ENCODE peak calls at places on chromosomes 13 and 19, in six cellular contexts. Q is fibroblast of the aortic adventitia, U is right lobe of liver, P is Peyer's patch, Z is fibroblast of lung, J is ascending aorta. W is an unnamed sample.

GRCh38 chr13:47087841-47088240 is 191.0 kb upstream of the HTR2A start:
- DNase-seq in Z (peak), P (no peak), Q (peak), U (no peak), J (no peak), W (no peak)

GRCh38 chr19:3687774-3688706 is 12.2 kb downstream of the PIP5K1C start:
- DNase-seq in U (peak), P (peak), Z (no peak), J (no peak), Q (no peak), W (peak)

GRCh38 chr19:14369399-14370168 is 11.7 kb upstream of the ADGRE5 start:
- DNase-seq in Z (peak), Q (peak), U (no peak), P (peak), J (peak), W (peak)

GRCh38 chr13:98570929-98571372 is 6.0 kb downstream of the STK24 start:
- DNase-seq in Q (no peak), Z (peak), J (no peak), P (peak), U (no peak), W (peak)

GRCh38 chr19:55696301-55697068 is 21.5 kb downstream of the EPN1 start:
- DNase-seq in P (peak), J (no peak), U (no peak), Q (no peak), Z (no peak), W (no peak)

GRCh38 chr19:18290250-18291018 is 9.0 kb upstream of the JUND start:
- DNase-seq in Q (peak), Z (peak), U (no peak), J (peak), P (peak), W (peak)

GRCh38 chr13:74118328-74118727 is 15.9 kb downstream of the KLF12 start:
- DNase-seq in Q (no peak), J (no peak), Z (no peak), P (no peak), U (no peak), W (no peak)

GRCh38 chr19:55391191-55391670 is 5.5 kb downstream of the RPL28 start:
- DNase-seq in P (no peak), Q (no peak), J (no peak), Z (no peak), U (no peak), W (no peak)

GRCh38 chr19:4909897-4910593 is 744 bp downstream of the UHRF1 start:
- DNase-seq in P (peak), Q (peak), Z (peak), U (peak), J (peak), W (peak)

GRCh38 chr13:48333976-48334375 is 30.4 kb downstream of the RB1 start:
- DNase-seq in P (no peak), Q (peak), J (no peak), U (no peak), Z (peak), W (no peak)

GRCh38 chr19:13154911-13155471 is 4.8 kb downstream of the IER2 start:
- DNase-seq in J (peak), P (peak), U (peak), Q (peak), Z (peak), W (peak)

GRCh38 chr13:33838567-33839131 is 20.7 kb downstream of the RFC3 start:
- DNase-seq in Q (peak), Z (peak), J (no peak), P (no peak), U (no peak), W (no peak)

GRCh38 chr13:20901668-20902437 is 693 bp downstream of the XPO4 start:
- DNase-seq in J (no peak), U (peak), Z (peak), Q (peak), P (peak), W (peak)

GRCh38 chr19:14398563-14398962 is 17.3 kb downstream of the ADGRE5 start:
- DNase-seq in J (no peak), U (no peak), P (no peak), Q (no peak), Z (no peak), W (no peak)

GRCh38 chr13:87376081-87376480 is 295.1 kb upstream of the SLITRK5 start:
- DNase-seq in P (no peak), Z (peak), J (no peak), Q (no peak), U (no peak), W (no peak)

GRCh38 chr13:100398360-100398759 is 190.2 kb downstream of the GGACT start:
- DNase-seq in J (no peak), U (no peak), Z (no peak), Q (no peak), P (no peak), W (no peak)

GRCh38 chr13:79483302-79483701 is 2.3 kb downstream of the NDFIP2 start:
- DNase-seq in U (no peak), Z (peak), J (no peak), Q (peak), P (no peak), W (no peak)

GRCh38 chr13:78247362-78247761 is 328.7 kb upstream of the EDNRB start:
- DNase-seq in J (no peak), P (no peak), Z (no peak), U (no peak), Q (no peak), W (peak)

GRCh38 chr19:31285744-31286143 is 63.5 kb downstream of the TSHZ3 start:
- DNase-seq in U (no peak), Z (peak), Q (peak), P (no peak), J (no peak), W (no peak)

GRCh38 chr19:6161271-6161850 is 25.9 kb downstream of the ACSBG2 start:
- DNase-seq in P (peak), Q (no peak), U (no peak), J (no peak), Z (no peak), W (peak)

GRCh38 chr19:5665781-5666513 is 14.4 kb downstream of the MICOS13 start:
- DNase-seq in Q (peak), Z (peak), U (no peak), P (no peak), J (no peak), W (peak)

GRCh38 chr19:45655073-45655472 is 12.9 kb upstream of the GIPR start:
- DNase-seq in Z (no peak), P (no peak), Q (no peak), J (no peak), U (no peak), W (no peak)

GRCh38 chr13:31982124-31982523 is 49.5 kb upstream of the FRY start:
- DNase-seq in Z (peak), J (no peak), Q (no peak), U (no peak), P (no peak), W (no peak)

GRCh38 chr19:48102870-48103751 is 7.5 kb downstream of the PLA2G4C start:
- DNase-seq in J (no peak), P (no peak), U (no peak), Z (peak), Q (peak), W (peak)

GRCh38 chr13:76385606-76386005 is 500.6 kb downstream of the KCTD12 start:
- DNase-seq in P (no peak), J (no peak), Q (peak), Z (peak), U (no peak), W (no peak)

GRCh38 chr19:30133803-30134202 is 191.8 kb downstream of the URI1 start:
- DNase-seq in P (no peak), Z (no peak), Q (no peak), U (no peak), J (no peak), W (no peak)

GRCh38 chr19:30227661-30228112 is 144.5 kb upstream of the ZNF536 start:
- DNase-seq in U (peak), Q (peak), P (peak), J (no peak), Z (peak), W (peak)

GRCh38 chr19:5680437-5681368 is at the start of the genes HSD11B1L and MICOS13:
- DNase-seq in Q (peak), J (peak), Z (peak), P (peak), U (peak), W (peak)

GRCh38 chr19:32351807-32352630 is 6.6 kb downstream of the ZNF507 start:
- DNase-seq in Z (peak), U (no peak), J (no peak), Q (peak), P (no peak), W (no peak)

GRCh38 chr13:20197361-20197834 is 4.7 kb upstream of the GJB2 start:
- DNase-seq in Z (peak), J (no peak), P (no peak), Q (peak), U (no peak), W (peak)

GRCh38 chr13:66864627-66865026 is 365.5 kb downstream of the PCDH9 start:
- DNase-seq in Z (no peak), J (no peak), Q (no peak), U (no peak), P (no peak), W (no peak)

GRCh38 chr19:10644351-10645007 is 9.7 kb upstream of the ILF3 start:
- DNase-seq in Q (peak), J (peak), U (peak), P (peak), Z (peak), W (peak)

GRCh38 chr13:23432589-23432988 is 913 bp downstream of the SACS start:
- DNase-seq in J (no peak), P (no peak), Q (no peak), Z (peak), U (no peak), W (no peak)

GRCh38 chr13:21010621-21011020 is 50.8 kb downstream of the LATS2 start:
- DNase-seq in P (no peak), J (no peak), Q (peak), U (no peak), Z (peak), W (peak)

GRCh38 chr19:13087795-13088537 is 14.7 kb downstream of the LYL1 start:
- DNase-seq in U (peak), Z (no peak), P (no peak), Q (no peak), J (no peak), W (no peak)

GRCh38 chr19:4690362-4690761 is 20.2 kb upstream of the MYDGF start:
- DNase-seq in Q (no peak), Z (no peak), U (no peak), J (no peak), P (no peak), W (no peak)

GRCh38 chr19:21508198-21508597 is 2.8 kb downstream of the ZNF429 start:
- DNase-seq in Q (no peak), P (no peak), Z (no peak), U (no peak), J (no peak), W (no peak)

GRCh38 chr19:41939861-41940442 is 11.7 kb upstream of the ERFL start:
- DNase-seq in U (no peak), Q (no peak), Z (no peak), P (peak), J (no peak), W (peak)

GRCh38 chr19:41937976-41938375 is 9.7 kb upstream of the ERFL start:
- DNase-seq in Z (no peak), P (no peak), U (no peak), Q (no peak), J (no peak), W (no peak)

GRCh38 chr19:41940443-41941409 is 12.5 kb upstream of the ERFL start:
- DNase-seq in J (no peak), Z (no peak), U (no peak), Q (no peak), P (no peak), W (peak)

GRCh38 chr19:41944336-41944735 is 14.8 kb downstream of the RABAC1 start:
- DNase-seq in P (no peak), U (no peak), J (no peak), Z (no peak), Q (no peak), W (peak)

DNA sequence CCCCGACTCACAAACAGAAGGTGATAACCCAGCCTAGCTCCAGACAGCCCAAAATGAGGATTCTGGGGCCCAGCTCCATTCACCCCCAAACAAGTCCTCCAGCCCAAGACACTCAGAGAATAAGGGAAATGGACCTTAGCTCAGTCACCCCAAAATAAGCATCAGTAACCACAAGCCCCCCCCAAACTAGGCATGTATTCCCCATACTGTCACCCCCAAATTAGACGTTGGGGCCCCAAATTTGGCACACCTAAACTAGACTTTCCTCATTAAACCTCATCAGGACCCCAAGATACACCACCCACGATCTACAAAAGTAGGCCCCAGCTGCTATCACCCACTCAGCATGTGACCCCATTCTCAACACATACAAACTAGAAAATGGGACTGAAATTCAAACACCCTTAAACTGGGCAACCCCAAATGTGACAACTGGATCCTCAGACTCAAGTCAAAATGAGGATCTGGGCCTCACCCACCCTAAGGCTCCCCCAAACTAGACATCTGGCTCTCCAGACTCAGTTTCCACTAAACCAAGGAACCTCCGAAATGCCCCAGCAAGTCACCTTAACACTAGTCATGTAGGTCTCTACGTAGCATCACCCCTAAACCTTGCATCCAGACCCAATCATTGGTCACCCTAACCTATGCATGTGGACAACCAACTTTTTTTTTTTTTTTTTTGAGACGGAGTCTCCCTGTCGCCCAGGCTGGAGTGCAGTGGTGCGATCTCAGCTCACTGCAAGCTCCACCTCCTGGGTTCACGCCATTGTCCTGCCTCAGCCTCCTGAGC is 13.4 kb upstream of the ERFL start:
- DNase-seq in J (no peak), U (no peak), P (no peak), Q (no peak), Z (no peak), W (no peak)
- H3K4me3 ChIP-seq in J (no peak), U (no peak), P (no peak), Q (no peak), Z (no peak), W (peak)

GRCh38 chr19:57947419-57948134 is at the start of gene ZNF256:
- DNase-seq in U (peak), Q (peak), P (peak), J (peak), Z (peak), W (peak)
- TF ChIP-seq CTCF in U (peak), Q (peak), P (peak), J (peak), Z (peak), W (peak)

GRCh38 chr19:49895566-49896297 is 955 bp downstream of the IL4I1 start:
- DNase-seq in J (no peak), Z (no peak), U (no peak), Q (no peak), P (no peak), W (peak)
- H3K4me3 ChIP-seq in J (no peak), Z (no peak), U (no peak), Q (no peak), P (no peak), W (peak)

GRCh38 chr13:89784161-89784809 is 1563.2 kb upstream of the MIR17HG start:
- DNase-seq in Q (no peak), Z (no peak), J (no peak), U (peak), P (no peak), W (no peak)

DNA sequence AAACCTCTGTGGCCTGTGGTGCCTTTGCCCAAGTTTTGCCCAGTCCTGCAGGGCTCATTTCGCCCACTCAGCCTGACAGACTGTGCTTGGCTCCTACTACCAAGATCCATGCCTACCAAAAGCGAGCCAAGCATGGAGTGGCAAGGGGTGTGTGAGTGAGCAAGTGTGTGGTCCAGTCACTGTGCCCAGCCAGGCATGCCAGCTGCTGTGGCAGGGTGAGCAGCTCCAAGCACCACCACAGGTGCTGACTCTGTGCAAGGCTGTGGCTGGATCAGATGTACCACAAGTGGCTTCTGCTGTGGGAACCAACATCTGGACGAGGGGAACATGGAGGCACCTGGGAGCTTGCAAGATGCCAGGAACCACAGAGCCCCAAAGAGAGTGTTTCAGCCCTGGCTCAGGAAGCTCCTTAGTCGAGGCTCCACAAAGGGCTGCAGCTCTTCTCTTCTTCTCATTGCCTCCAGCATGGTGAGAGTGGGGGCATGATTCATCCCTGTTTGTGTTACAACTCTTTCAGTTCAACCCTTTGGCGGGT is 1564.2 kb upstream of the MIR17HG start:
- DNase-seq in Q (no peak), U (no peak), Z (no peak), J (no peak), P (no peak), W (no peak)
- TF ChIP-seq CTCF in Q (no peak), U (no peak), Z (no peak), J (no peak), P (no peak), W (no peak)

W was measured in GM12865.